ENCODE peak calls at places on chromosomes 13 and 19, in seven cellular contexts. E is fibroblast of mammary gland, R is lower leg skin, O is cardiac fibroblast, C is bronchial epithelial cell, P is upper lobe of left lung, F is AG09319. W is an unnamed sample.

GRCh38 chr13:111384441-111385181 is 64.2 kb downstream of the TEX29 start:
- DNase-seq in O (no peak), P (no peak), C (no peak), R (peak), F (no peak), E (no peak), W (no peak)

GRCh38 chr19:9871626-9872338 is 36.7 kb downstream of the PIN1 start:
- DNase-seq in P (no peak), C (no peak), R (no peak), E (no peak), F (no peak), O (no peak), W (no peak)

GRCh38 chr13:113647351-113648217 is 10.4 kb downstream of the ATP4B start:
- DNase-seq in C (peak), F (no peak), O (peak), P (peak), R (peak), E (peak), W (peak)

GRCh38 chr13:42102961-42103688 is 54.7 kb downstream of the DGKH start:
- DNase-seq in F (peak), E (peak), O (no peak), R (no peak), C (peak), P (no peak), W (no peak)

GRCh38 chr19:3278294-3278693 is 53.8 kb downstream of the CELF5 start:
- DNase-seq in P (no peak), C (no peak), R (no peak), E (no peak), F (no peak), O (no peak), W (no peak)

GRCh38 chr19:6458695-6459355 is 767 bp downstream of the SLC25A23 start:
- DNase-seq in E (no peak), O (no peak), R (no peak), F (no peak), P (peak), C (no peak), W (no peak)

GRCh38 chr19:55494172-55494761 is 6.0 kb downstream of the SSC5D start:
- DNase-seq in R (no peak), F (peak), P (no peak), C (no peak), E (peak), O (peak), W (peak)

GRCh38 chr13:87671031-87671823 is at the start of gene SLITRK5:
- DNase-seq in P (peak), R (peak), F (no peak), O (peak), C (peak), E (peak), W (peak)

GRCh38 chr13:104253063-104253680 is 1187.0 kb upstream of the SLC10A2 start:
- DNase-seq in E (no peak), R (no peak), P (no peak), O (peak), C (no peak), F (no peak), W (no peak)

GRCh38 chr13:27917121-27917947 is 2.5 kb upstream of the PDX1 start:
- DNase-seq in C (no peak), F (no peak), P (no peak), E (no peak), R (no peak), O (no peak), W (no peak)

GRCh38 chr19:37251308-37252229 is 33.6 kb downstream of the ZNF383 start:
- DNase-seq in C (peak), O (peak), E (peak), R (peak), F (peak), P (peak), W (peak)

GRCh38 chr19:1019980-1020867 is 699 bp downstream of the TMEM259 start:
- DNase-seq in R (no peak), E (no peak), F (no peak), P (no peak), C (no peak), O (no peak), W (no peak)

GRCh38 chr19:52112624-52113023 is 17.1 kb upstream of the ZNF841 start:
- DNase-seq in O (no peak), P (no peak), F (no peak), C (no peak), R (no peak), E (no peak), W (no peak)

GRCh38 chr19:16070366-16070990 is 5.8 kb upstream of the TPM4 start:
- DNase-seq in E (no peak), C (peak), R (peak), P (peak), F (no peak), O (no peak), W (no peak)

GRCh38 chr13:74246398-74246975 is 112.3 kb upstream of the KLF12 start:
- DNase-seq in E (peak), O (peak), R (no peak), P (no peak), C (no peak), F (no peak), W (no peak)

GRCh38 chr13:110163020-110163658 is 143.8 kb downstream of the COL4A1 start:
- DNase-seq in F (no peak), O (no peak), E (no peak), R (peak), C (no peak), P (no peak), W (no peak)

GRCh38 chr13:103145476-103145875 is 79.3 kb upstream of the SLC10A2 start:
- DNase-seq in E (peak), O (no peak), R (no peak), F (no peak), C (peak), P (no peak), W (no peak)

GRCh38 chr13:98676239-98676638 is 76.2 kb downstream of the SLC15A1 start:
- DNase-seq in C (peak), F (no peak), R (no peak), E (no peak), O (no peak), P (no peak), W (no peak)
- TF ChIP-seq CTCF in C (no peak), F (no peak), R (no peak), E (no peak), O (no peak), P (no peak), W (no peak)

GRCh38 chr19:44955500-44956439 is 590 bp downstream of the CLPTM1 start:
- DNase-seq in R (no peak), P (no peak), O (no peak), E (no peak), C (peak), F (no peak), W (no peak)
- TF ChIP-seq CTCF in R (no peak), P (no peak), O (no peak), E (no peak), C (no peak), F (no peak), W (no peak)

GRCh38 chr13:45718992-45719391 is 16.9 kb downstream of the CBY2 start:
- DNase-seq in P (no peak), R (no peak), O (peak), F (no peak), C (no peak), E (no peak), W (peak)

GRCh38 chr13:45721203-45721731 is 19.1 kb downstream of the CBY2 start:
- DNase-seq in E (no peak), F (no peak), R (peak), O (no peak), C (no peak), P (no peak), W (no peak)

GRCh38 chr13:45715351-45715750 is 13.2 kb downstream of the CBY2 start:
- DNase-seq in O (no peak), E (no peak), C (no peak), R (no peak), F (no peak), P (no peak), W (no peak)

GRCh38 chr13:45717324-45717723 is 15.2 kb downstream of the CBY2 start:
- DNase-seq in P (no peak), R (no peak), O (no peak), F (no peak), E (no peak), C (no peak), W (no peak)

GRCh38 chr13:45718063-45718462 is 15.9 kb downstream of the CBY2 start:
- DNase-seq in R (no peak), P (no peak), E (peak), O (peak), F (no peak), C (peak), W (peak)
- TF ChIP-seq CTCF in R (no peak), P (peak), E (peak), O (peak), F (peak), C (peak), W (peak)

GRCh38 chr19:53947624-53948023 is 15.1 kb upstream of the CACNG8 start:
- DNase-seq in O (no peak), E (peak), F (no peak), R (no peak), C (no peak), P (no peak), W (no peak)
- TF ChIP-seq CTCF in O (peak), E (peak), F (no peak), R (no peak), C (no peak), P (no peak), W (no peak)

GRCh38 chr19:18853755-18854427 is 22.1 kb downstream of the UPF1 start:
- DNase-seq in F (no peak), P (no peak), R (no peak), C (no peak), O (no peak), E (no peak), W (no peak)
- TF ChIP-seq CTCF in F (no peak), P (no peak), R (no peak), C (no peak), O (no peak), E (no peak), W (peak)

GRCh38 chr13:31367410-31367809 is 167.6 kb downstream of the B3GLCT start:
- DNase-seq in F (no peak), P (no peak), R (no peak), O (no peak), C (no peak), E (no peak), W (no peak)
- TF ChIP-seq CTCF in F (no peak), P (no peak), R (no peak), O (no peak), C (no peak), E (no peak), W (no peak)